ENCODE peak calls at places on chromosomes 4 and X, in eight cellular contexts. One of them, this sample, is unnamed.

GRCh38 chr4:139563515-139563914 is 7.5 kb upstream of the SETD7 start:
- DNase-seq in fibroblast of lung: peak
- DNase-seq in NAMALWA: no peak
- DNase-seq in SJSA1: no peak
- DNase-seq in brain microvascular endothelial cell: no peak
- DNase-seq in glutamatergic neuron: no peak
- DNase-seq in prostate gland: no peak
- DNase-seq in EL: no peak
- DNase-seq in this sample: no peak

GRCh38 chrX:136577562-136577961 is 45.5 kb downstream of the VGLL1 start:
- DNase-seq in SJSA1: peak
- DNase-seq in fibroblast of lung: peak
- DNase-seq in glutamatergic neuron: peak
- DNase-seq in brain microvascular endothelial cell: peak
- DNase-seq in NAMALWA: peak
- DNase-seq in prostate gland: peak
- DNase-seq in EL: peak
- DNase-seq in this sample: peak

GRCh38 chr4:83329521-83330105 is 5.0 kb downstream of the HPSE start:
- DNase-seq in fibroblast of lung: no peak
- DNase-seq in SJSA1: no peak
- DNase-seq in EL: no peak
- DNase-seq in NAMALWA: no peak
- DNase-seq in prostate gland: no peak
- DNase-seq in glutamatergic neuron: no peak
- DNase-seq in brain microvascular endothelial cell: peak
- DNase-seq in this sample: no peak

GRCh38 chr4:7425171-7425570 is 9.6 kb downstream of the PSAPL1 start:
- DNase-seq in SJSA1: no peak
- DNase-seq in fibroblast of lung: no peak
- DNase-seq in EL: no peak
- DNase-seq in NAMALWA: no peak
- DNase-seq in brain microvascular endothelial cell: no peak
- DNase-seq in glutamatergic neuron: no peak
- DNase-seq in prostate gland: no peak
- DNase-seq in this sample: no peak

GRCh38 chr4:186499467-186499866 is 55.9 kb downstream of the MTNR1A start:
- DNase-seq in prostate gland: no peak
- DNase-seq in brain microvascular endothelial cell: no peak
- DNase-seq in SJSA1: no peak
- DNase-seq in fibroblast of lung: no peak
- DNase-seq in EL: no peak
- DNase-seq in NAMALWA: no peak
- DNase-seq in glutamatergic neuron: no peak
- DNase-seq in this sample: no peak

GRCh38 chrX:148310402-148311200 is 189.8 kb upstream of the AFF2 start:
- DNase-seq in glutamatergic neuron: no peak
- DNase-seq in brain microvascular endothelial cell: no peak
- DNase-seq in EL: no peak
- DNase-seq in NAMALWA: peak
- DNase-seq in fibroblast of lung: no peak
- DNase-seq in prostate gland: no peak
- DNase-seq in SJSA1: no peak
- DNase-seq in this sample: no peak

GRCh38 chr4:101357751-101358150 is 10.4 kb upstream of the PPP3CA start:
- DNase-seq in glutamatergic neuron: no peak
- DNase-seq in brain microvascular endothelial cell: peak
- DNase-seq in EL: peak
- DNase-seq in fibroblast of lung: peak
- DNase-seq in NAMALWA: no peak
- DNase-seq in prostate gland: no peak
- DNase-seq in SJSA1: no peak
- DNase-seq in this sample: no peak

GRCh38 chr4:116073051-116073450 is 959.6 kb upstream of the NDST4 start:
- DNase-seq in SJSA1: no peak
- DNase-seq in fibroblast of lung: no peak
- DNase-seq in NAMALWA: no peak
- DNase-seq in brain microvascular endothelial cell: no peak
- DNase-seq in prostate gland: no peak
- DNase-seq in EL: no peak
- DNase-seq in glutamatergic neuron: no peak
- DNase-seq in this sample: no peak

GRCh38 chrX:49061916-49062315 is 3.1 kb downstream of the CCDC120 start:
- DNase-seq in NAMALWA: no peak
- DNase-seq in EL: no peak
- DNase-seq in prostate gland: no peak
- DNase-seq in SJSA1: no peak
- DNase-seq in fibroblast of lung: no peak
- DNase-seq in brain microvascular endothelial cell: no peak
- DNase-seq in glutamatergic neuron: no peak
- DNase-seq in this sample: no peak

GRCh38 chrX:23003121-23003520 is 3.4 kb downstream of the DDX53 start:
- DNase-seq in NAMALWA: no peak
- DNase-seq in brain microvascular endothelial cell: peak
- DNase-seq in SJSA1: no peak
- DNase-seq in glutamatergic neuron: no peak
- DNase-seq in EL: peak
- DNase-seq in prostate gland: no peak
- DNase-seq in fibroblast of lung: peak
- DNase-seq in this sample: no peak

GRCh38 chr4:76058302-76058701 is 16.2 kb upstream of the ART3 start:
- DNase-seq in brain microvascular endothelial cell: no peak
- DNase-seq in fibroblast of lung: no peak
- DNase-seq in prostate gland: no peak
- DNase-seq in EL: no peak
- DNase-seq in NAMALWA: no peak
- DNase-seq in glutamatergic neuron: no peak
- DNase-seq in SJSA1: no peak
- DNase-seq in this sample: no peak

GRCh38 chr4:128517739-128518510 is 230.3 kb upstream of the PGRMC2 start:
- DNase-seq in fibroblast of lung: peak
- DNase-seq in brain microvascular endothelial cell: peak
- DNase-seq in NAMALWA: peak
- DNase-seq in glutamatergic neuron: no peak
- DNase-seq in SJSA1: peak
- DNase-seq in EL: peak
- DNase-seq in prostate gland: no peak
- DNase-seq in this sample: peak

GRCh38 chrX:110022555-110023448 is 19.9 kb downstream of the TMEM164 start:
- DNase-seq in SJSA1: no peak
- DNase-seq in NAMALWA: no peak
- DNase-seq in EL: no peak
- DNase-seq in brain microvascular endothelial cell: no peak
- DNase-seq in fibroblast of lung: no peak
- DNase-seq in prostate gland: no peak
- DNase-seq in glutamatergic neuron: no peak
- DNase-seq in this sample: no peak

GRCh38 chr4:128362760-128363159 is 75.1 kb upstream of the PGRMC2 start:
- DNase-seq in brain microvascular endothelial cell: no peak
- DNase-seq in NAMALWA: no peak
- DNase-seq in EL: no peak
- DNase-seq in glutamatergic neuron: no peak
- DNase-seq in SJSA1: no peak
- DNase-seq in prostate gland: no peak
- DNase-seq in fibroblast of lung: no peak
- DNase-seq in this sample: no peak

GRCh38 chrX:72238721-72239475 is at the start of gene ERCC6L:
- DNase-seq in brain microvascular endothelial cell: peak
- DNase-seq in prostate gland: peak
- DNase-seq in NAMALWA: peak
- DNase-seq in EL: peak
- DNase-seq in glutamatergic neuron: peak
- DNase-seq in fibroblast of lung: peak
- DNase-seq in SJSA1: peak
- DNase-seq in this sample: peak

GRCh38 chr4:119664168-119664907 is 35.7 kb upstream of the PDE5A start:
- DNase-seq in NAMALWA: no peak
- DNase-seq in EL: no peak
- DNase-seq in brain microvascular endothelial cell: no peak
- DNase-seq in SJSA1: no peak
- DNase-seq in glutamatergic neuron: no peak
- DNase-seq in fibroblast of lung: peak
- DNase-seq in prostate gland: no peak
- DNase-seq in this sample: no peak

GRCh38 chr4:43867908-43868307 is 580.7 kb downstream of the KCTD8 start:
- DNase-seq in SJSA1: no peak
- DNase-seq in EL: no peak
- DNase-seq in brain microvascular endothelial cell: no peak
- DNase-seq in fibroblast of lung: no peak
- DNase-seq in NAMALWA: no peak
- DNase-seq in prostate gland: no peak
- DNase-seq in glutamatergic neuron: no peak
- DNase-seq in this sample: no peak

GRCh38 chrX:38896724-38897298 is 95.6 kb downstream of the MID1IP1 start:
- DNase-seq in glutamatergic neuron: no peak
- DNase-seq in NAMALWA: no peak
- DNase-seq in brain microvascular endothelial cell: no peak
- DNase-seq in SJSA1: no peak
- DNase-seq in prostate gland: no peak
- DNase-seq in EL: no peak
- DNase-seq in fibroblast of lung: no peak
- DNase-seq in this sample: no peak

GRCh38 chr4:6308890-6309643 is 39.4 kb downstream of the WFS1 start:
- DNase-seq in NAMALWA: no peak
- DNase-seq in fibroblast of lung: peak
- DNase-seq in prostate gland: no peak
- DNase-seq in SJSA1: no peak
- DNase-seq in brain microvascular endothelial cell: no peak
- DNase-seq in glutamatergic neuron: peak
- DNase-seq in EL: no peak
- DNase-seq in this sample: no peak

GRCh38 chrX:110146521-110146920 is 143.6 kb downstream of the TMEM164 start:
- DNase-seq in NAMALWA: peak
- DNase-seq in SJSA1: no peak
- DNase-seq in glutamatergic neuron: no peak
- DNase-seq in EL: peak
- DNase-seq in prostate gland: peak
- DNase-seq in fibroblast of lung: peak
- DNase-seq in brain microvascular endothelial cell: peak
- DNase-seq in this sample: peak

GRCh38 chr4:3607690-3608514 is 75.7 kb upstream of the LRPAP1 start:
- DNase-seq in prostate gland: no peak
- DNase-seq in SJSA1: no peak
- DNase-seq in brain microvascular endothelial cell: no peak
- DNase-seq in fibroblast of lung: no peak
- DNase-seq in NAMALWA: no peak
- DNase-seq in glutamatergic neuron: no peak
- DNase-seq in EL: no peak
- DNase-seq in this sample: no peak

GRCh38 chr4:4506961-4507360 is 34.9 kb downstream of the STX18 start:
- DNase-seq in EL: no peak
- DNase-seq in NAMALWA: no peak
- DNase-seq in prostate gland: peak
- DNase-seq in SJSA1: no peak
- DNase-seq in fibroblast of lung: no peak
- DNase-seq in glutamatergic neuron: no peak
- DNase-seq in brain microvascular endothelial cell: no peak
- DNase-seq in this sample: no peak

GRCh38 chr4:168654206-168655174 is 157.6 kb downstream of the PALLD start:
- DNase-seq in glutamatergic neuron: no peak
- DNase-seq in prostate gland: no peak
- DNase-seq in fibroblast of lung: no peak
- DNase-seq in brain microvascular endothelial cell: no peak
- DNase-seq in NAMALWA: no peak
- DNase-seq in EL: peak
- DNase-seq in SJSA1: no peak
- DNase-seq in this sample: no peak

GRCh38 chrX:109856974-109857373 is 123.9 kb upstream of the ACSL4 start:
- DNase-seq in glutamatergic neuron: no peak
- DNase-seq in prostate gland: no peak
- DNase-seq in fibroblast of lung: peak
- DNase-seq in SJSA1: no peak
- DNase-seq in NAMALWA: peak
- DNase-seq in brain microvascular endothelial cell: no peak
- DNase-seq in EL: peak
- DNase-seq in this sample: no peak

GRCh38 chr4:183961772-183962171 is 56.7 kb downstream of the STOX2 start:
- DNase-seq in EL: no peak
- DNase-seq in NAMALWA: no peak
- DNase-seq in SJSA1: no peak
- DNase-seq in brain microvascular endothelial cell: no peak
- DNase-seq in glutamatergic neuron: no peak
- DNase-seq in fibroblast of lung: no peak
- DNase-seq in prostate gland: no peak
- DNase-seq in this sample: no peak

GRCh38 chrX:24838624-24839023 is 144.9 kb downstream of the POLA1 start:
- DNase-seq in EL: peak
- DNase-seq in NAMALWA: peak
- DNase-seq in glutamatergic neuron: no peak
- DNase-seq in SJSA1: no peak
- DNase-seq in fibroblast of lung: peak
- DNase-seq in prostate gland: peak
- DNase-seq in brain microvascular endothelial cell: peak
- DNase-seq in this sample: no peak

GRCh38 chr4:153362184-153362583 is 17.7 kb downstream of the MND1 start:
- DNase-seq in SJSA1: no peak
- DNase-seq in glutamatergic neuron: peak
- DNase-seq in brain microvascular endothelial cell: peak
- DNase-seq in fibroblast of lung: no peak
- DNase-seq in prostate gland: no peak
- DNase-seq in EL: no peak
- DNase-seq in NAMALWA: no peak
- DNase-seq in this sample: no peak

GRCh38 chr4:7365472-7366179 is 69.1 kb downstream of the PSAPL1 start:
- DNase-seq in SJSA1: no peak
- DNase-seq in glutamatergic neuron: no peak
- DNase-seq in fibroblast of lung: no peak
- DNase-seq in brain microvascular endothelial cell: no peak
- DNase-seq in prostate gland: peak
- DNase-seq in EL: no peak
- DNase-seq in NAMALWA: no peak
- DNase-seq in this sample: no peak

GRCh38 chrX:110159865-110160264 is 157.0 kb downstream of the TMEM164 start:
- DNase-seq in prostate gland: no peak
- DNase-seq in brain microvascular endothelial cell: no peak
- DNase-seq in NAMALWA: no peak
- DNase-seq in glutamatergic neuron: no peak
- DNase-seq in SJSA1: no peak
- DNase-seq in fibroblast of lung: no peak
- DNase-seq in EL: no peak
- DNase-seq in this sample: no peak

GRCh38 chr4:101346312-101346561 is 1.1 kb downstream of the PPP3CA start:
- DNase-seq in prostate gland: peak
- DNase-seq in glutamatergic neuron: no peak
- DNase-seq in SJSA1: peak
- DNase-seq in brain microvascular endothelial cell: no peak
- DNase-seq in EL: no peak
- DNase-seq in fibroblast of lung: no peak
- DNase-seq in NAMALWA: no peak
- DNase-seq in this sample: no peak

This sample was measured in NT2/D1.